ENCODE peak calls at places on chromosomes 3 and 15, in five cellular contexts. Y, S, C, H and X are unnamed samples.

GRCh38 chr3:153166206-153166605 is 4.2 kb downstream of the RAP2B start:
- DNase-seq in Y (no peak), S (peak), C (no peak), H (peak), X (no peak)

GRCh38 chr3:188283347-188283746 is 129.4 kb downstream of the LPP start:
- DNase-seq in Y (no peak), S (peak), C (no peak), H (peak), X (no peak)

GRCh38 chr15:52082197-52083036 is 30.2 kb downstream of the BCL2L10 start:
- DNase-seq in Y (no peak), S (peak), C (no peak), H (peak), X (no peak)

GRCh38 chr3:98613616-98614015 is 20.2 kb upstream of the CPOX start:
- DNase-seq in Y (no peak), S (no peak), C (no peak), H (peak), X (no peak)

GRCh38 chr3:44444896-44445691 is 32.4 kb downstream of the ZNF445 start:
- DNase-seq in Y (no peak), S (no peak), C (no peak), H (no peak), X (no peak)

GRCh38 chr15:99135194-99135593 is 30.3 kb downstream of the SYNM start:
- DNase-seq in Y (peak), S (no peak), C (no peak), H (peak), X (no peak)

GRCh38 chr3:185677146-185677829 is 91.2 kb downstream of the SENP2 start:
- DNase-seq in Y (no peak), S (peak), C (no peak), H (peak), X (peak)

GRCh38 chr3:16888785-16889607 is 4.2 kb downstream of the PLCL2 start:
- DNase-seq in Y (no peak), S (no peak), C (no peak), H (no peak), X (no peak)

GRCh38 chr15:98583758-98584157 is 64.6 kb upstream of the IGF1R start:
- DNase-seq in Y (no peak), S (no peak), C (no peak), H (no peak), X (no peak)

GRCh38 chr15:93317772-93318171 is 228.8 kb upstream of the RGMA start:
- DNase-seq in Y (no peak), S (no peak), C (no peak), H (no peak), X (no peak)

GRCh38 chr3:188133219-188133618 is 20.7 kb upstream of the LPP start:
- DNase-seq in Y (no peak), S (no peak), C (no peak), H (peak), X (no peak)

GRCh38 chr3:186511245-186511644 is 32.9 kb downstream of the CRYGS start:
- DNase-seq in Y (no peak), S (no peak), C (no peak), H (no peak), X (no peak)

GRCh38 chr3:184381261-184382224 is 1.7 kb downstream of the CHRD start:
- DNase-seq in Y (no peak), S (peak), C (no peak), H (no peak), X (no peak)

GRCh38 chr15:71508081-71508682 is 302.2 kb upstream of the NR2E3 start:
- DNase-seq in Y (peak), S (no peak), C (no peak), H (no peak), X (no peak)

GRCh38 chr3:70840106-70840870 is 527.9 kb upstream of the MDFIC2 start:
- DNase-seq in Y (no peak), S (no peak), C (no peak), H (peak), X (no peak)

GRCh38 chr3:102079809-102080197 is 230.5 kb downstream of the NFKBIZ start:
- DNase-seq in Y (no peak), S (no peak), C (no peak), H (no peak), X (no peak)

GRCh38 chr15:41979493-41980266 is 7.3 kb upstream of the EHD4 start:
- DNase-seq in Y (no peak), S (no peak), C (no peak), H (no peak), X (no peak)

GRCh38 chr3:124246949-124247348 is 255.0 kb upstream of the ROPN1 start:
- DNase-seq in Y (no peak), S (peak), C (no peak), H (peak), X (no peak)

GRCh38 chr15:39579487-39580116 is 1.3 kb upstream of the THBS1 start:
- DNase-seq in Y (peak), S (no peak), C (no peak), H (peak), X (peak)

GRCh38 chr15:39582286-39582976 is 1.6 kb downstream of the THBS1 start:
- DNase-seq in Y (no peak), S (no peak), C (no peak), H (peak), X (no peak)

GRCh38 chr15:39580117-39580629 is 706 bp upstream of the THBS1 start:
- DNase-seq in Y (peak), S (peak), C (no peak), H (peak), X (peak)

GRCh38 chr15:39581501-39582285 is 814 bp downstream of the THBS1 start:
- DNase-seq in Y (peak), S (peak), C (no peak), H (peak), X (peak)

DNA sequence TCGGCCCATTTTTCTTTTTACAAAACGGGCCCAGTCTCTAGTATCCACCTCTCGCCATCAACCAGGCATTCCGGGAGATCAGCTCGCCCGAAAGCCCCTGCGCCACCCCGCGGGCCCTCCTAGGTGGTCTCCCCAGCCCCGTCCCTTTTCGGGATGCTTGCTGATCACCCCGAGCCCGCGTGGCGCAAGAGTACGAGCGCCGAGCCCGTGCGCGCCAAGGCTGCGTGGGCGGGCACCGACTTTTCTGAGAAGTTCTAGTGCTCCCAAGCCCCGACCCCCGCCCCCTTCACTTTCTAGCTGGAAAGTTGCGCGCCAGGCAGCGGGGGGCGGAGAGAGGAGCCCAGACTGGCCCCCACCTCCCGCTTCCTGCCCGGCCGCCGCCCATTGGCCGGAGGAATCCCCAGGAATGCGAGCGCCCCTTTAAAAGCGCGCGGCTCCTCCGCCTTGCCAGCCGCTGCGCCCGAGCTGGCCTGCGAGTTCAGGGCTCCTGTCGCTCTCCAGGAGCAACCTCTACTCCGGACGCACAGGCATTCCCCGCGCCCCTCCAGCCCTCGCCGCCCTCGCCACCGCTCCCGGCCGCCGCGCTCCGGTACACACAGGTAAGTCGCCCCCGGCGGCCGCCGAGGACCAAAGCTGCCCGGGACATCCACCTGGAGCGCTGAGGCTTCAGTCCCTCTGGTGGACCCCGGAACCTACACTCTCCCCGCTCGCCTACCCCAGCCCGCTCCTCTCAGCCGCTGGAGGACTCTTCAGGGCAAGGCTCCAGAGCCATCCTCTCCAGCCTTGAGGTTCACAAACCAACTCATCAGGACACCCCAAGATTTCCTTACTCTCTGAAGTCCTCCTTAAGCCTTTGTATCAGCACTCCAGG is at the start of gene THBS1:
- DNase-seq in Y (peak), S (peak), C (no peak), H (peak), X (peak)
- TF ChIP-seq POLR2A in Y (peak), S (no peak), C (peak), H (peak), X (peak)

GRCh38 chr3:170058127-170058526 is 20.3 kb downstream of the GPR160 start:
- DNase-seq in Y (no peak), S (no peak), C (no peak), H (no peak), X (no peak)
- TF ChIP-seq POLR2A in Y (no peak), S (no peak), C (no peak), H (no peak), X (no peak)

DNA sequence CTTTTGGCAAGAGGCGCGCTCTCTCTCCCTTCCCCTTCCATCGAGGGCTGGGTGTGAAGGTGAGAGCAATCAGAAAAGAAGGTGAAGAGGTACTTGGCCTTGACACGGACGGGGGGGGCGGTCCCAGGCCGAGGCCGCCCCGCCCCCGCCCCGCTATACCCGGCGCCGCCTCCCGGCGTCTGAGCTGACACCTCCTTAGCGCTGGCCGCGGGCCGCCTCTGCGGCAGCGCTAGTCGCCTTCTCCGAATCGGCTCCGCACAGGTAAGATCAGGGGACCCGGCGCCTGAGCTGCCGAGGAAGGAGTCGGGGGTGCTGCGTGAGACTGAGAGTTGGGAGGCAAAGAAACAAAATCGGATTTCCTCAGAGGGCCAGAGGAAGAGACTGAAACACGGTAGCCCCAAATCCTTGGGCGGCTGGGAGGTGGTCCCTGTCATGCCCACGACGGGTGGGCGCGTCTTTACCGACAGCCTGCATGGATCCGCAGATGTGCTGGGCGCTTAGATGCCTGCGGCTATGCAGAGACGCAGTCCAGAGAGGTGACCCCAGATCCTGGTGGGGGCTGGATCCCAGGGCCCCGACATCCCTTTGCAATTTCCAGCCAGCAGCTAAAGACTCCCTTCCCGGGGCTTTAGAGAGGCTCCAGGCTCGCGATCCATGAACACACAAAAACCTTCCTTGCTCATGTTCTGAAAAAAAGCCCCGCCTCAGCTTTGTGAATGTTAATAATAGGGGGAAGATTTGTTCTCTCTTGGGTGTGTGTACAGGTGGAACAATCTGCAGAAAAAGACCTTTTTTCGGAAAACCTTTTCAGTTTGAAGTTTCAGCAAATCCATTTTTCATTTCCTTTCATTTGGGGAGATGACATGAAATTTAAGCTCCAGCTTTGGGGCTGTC is at the start of gene ENTPD3:
- DNase-seq in Y (no peak), S (no peak), C (no peak), H (no peak), X (no peak)
- TF ChIP-seq POLR2A in Y (no peak), S (no peak), C (no peak), H (no peak), X (no peak)

GRCh38 chr15:64355559-64356442 is at the start of gene CSNK1G1:
- DNase-seq in Y (peak), S (peak), C (no peak), H (peak), X (peak)
- TF ChIP-seq POLR2A in Y (no peak), S (peak), C (no peak), H (no peak), X (peak)

GRCh38 chr15:91853501-91853967 is at the start of gene SLCO3A1:
- DNase-seq in Y (peak), S (peak), C (no peak), H (peak), X (peak)
- TF ChIP-seq POLR2A in Y (no peak), S (no peak), C (peak), H (no peak), X (peak)

DNA sequence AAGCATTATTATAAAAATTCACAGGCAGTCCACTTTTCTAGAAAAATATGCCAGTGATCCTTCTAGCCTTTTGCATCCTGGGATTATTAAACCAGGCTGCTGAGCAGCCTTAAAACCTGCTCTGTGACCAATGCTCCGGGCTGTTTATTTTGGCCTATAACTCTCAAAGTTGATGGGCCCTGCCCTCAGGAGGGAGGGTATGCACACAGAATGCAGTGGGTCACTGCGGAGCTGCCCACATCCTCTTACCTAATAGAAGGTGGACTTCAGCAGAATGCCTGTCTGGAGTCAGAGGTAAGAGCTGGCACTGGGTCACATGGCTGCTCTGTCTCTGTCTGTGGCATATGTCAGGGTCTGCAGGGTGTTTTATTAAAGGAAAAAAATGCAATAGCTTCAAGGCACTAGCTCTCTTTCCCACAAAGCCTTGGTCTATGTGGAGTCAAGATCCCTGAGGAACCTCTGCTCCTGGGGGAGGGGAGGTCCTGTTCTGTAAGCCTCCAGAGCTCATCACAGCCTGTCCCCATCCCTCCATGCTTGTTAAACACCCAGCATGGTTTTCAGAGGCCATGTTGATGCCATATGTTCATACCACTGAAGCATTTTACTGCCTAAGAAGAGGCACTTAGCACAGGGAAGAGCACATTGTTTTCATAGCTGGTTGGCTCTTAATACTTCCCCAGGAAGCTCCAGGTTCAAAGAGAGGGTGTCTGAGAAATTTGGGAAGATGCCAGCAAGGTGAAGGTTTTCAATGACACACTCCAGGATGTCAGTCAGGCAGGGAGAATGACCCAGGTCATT is 25.8 kb downstream of the CPNE4 start:
- DNase-seq in Y (no peak), S (no peak), C (no peak), H (no peak), X (no peak)
- TF ChIP-seq POLR2A in Y (no peak), S (no peak), C (no peak), H (no peak), X (no peak)

GRCh38 chr3:127761101-127761802 is 61.1 kb downstream of the MGLL start:
- DNase-seq in Y (no peak), S (peak), C (no peak), H (no peak), X (no peak)
- TF ChIP-seq POLR2A in Y (no peak), S (no peak), C (no peak), H (no peak), X (no peak)

GRCh38 chr3:12785096-12785495 is 11.4 kb upstream of the CAND2 start:
- DNase-seq in Y (no peak), S (no peak), C (no peak), H (no peak), X (no peak)

GRCh38 chr3:12780776-12781175 is 15.7 kb upstream of the CAND2 start:
- DNase-seq in Y (no peak), S (no peak), C (no peak), H (peak), X (no peak)

DNA sequence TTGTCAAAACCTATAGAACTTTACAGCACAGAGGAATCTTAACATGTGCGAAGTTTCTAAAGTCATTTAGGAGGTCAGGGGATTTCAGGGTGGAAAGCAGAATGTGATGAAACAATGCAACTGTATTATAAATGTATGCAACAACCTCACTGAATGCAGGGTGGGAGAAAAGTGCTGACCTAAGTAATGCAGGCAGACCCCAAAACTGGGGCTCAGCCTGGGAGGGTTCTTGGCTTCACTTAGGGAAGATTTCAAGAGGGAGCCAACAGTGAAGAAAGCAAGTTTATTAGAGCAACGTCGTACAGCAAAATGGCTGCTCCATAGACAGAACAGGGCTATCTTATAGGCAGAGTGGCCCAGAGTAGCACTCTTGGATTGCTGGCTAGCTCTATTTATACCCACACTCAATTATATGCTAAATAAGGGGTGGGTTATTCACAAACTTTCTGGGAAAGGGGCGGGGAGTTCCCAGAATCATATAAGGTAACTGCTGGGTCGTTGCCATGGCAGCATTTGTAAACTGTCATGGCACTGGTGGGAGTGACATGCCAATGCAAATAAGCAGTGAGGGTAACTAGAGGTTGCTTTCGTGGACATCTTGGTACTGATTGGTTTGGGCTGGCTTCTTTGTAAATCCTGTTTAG is 14.2 kb upstream of the CAND2 start:
- DNase-seq in Y (no peak), S (no peak), C (no peak), H (peak), X (no peak)
- TF ChIP-seq POLR2A in Y (no peak), S (no peak), C (no peak), H (no peak), X (no peak)